ENCODE peak calls at places on chromosomes 1 and 21, in four cellular contexts. Y is GM23338, U is MM.1S, L is neural progenitor cell. Z is an unnamed sample.

GRCh38 chr1:151577173-151577572 is 34.7 kb upstream of the SNX27 start:
- DNase-seq in Y (peak), U (no peak), L (no peak), Z (no peak)

GRCh38 chr1:229514578-229515275 is 6.6 kb upstream of the NUP133 start:
- DNase-seq in Y (peak), U (peak), L (peak), Z (peak)

GRCh38 chr1:42960693-42961559 is 2.3 kb upstream of the SLC2A1 start:
- DNase-seq in Y (no peak), U (no peak), L (peak), Z (no peak)

GRCh38 chr1:180170569-180170968 is 15.9 kb downstream of the QSOX1 start:
- DNase-seq in Y (no peak), U (no peak), L (no peak), Z (no peak)

GRCh38 chr1:58618303-58618702 is 41.3 kb upstream of the TACSTD2 start:
- DNase-seq in Y (no peak), U (no peak), L (no peak), Z (peak)

GRCh38 chr1:67524143-67525052 is 94.2 kb upstream of the SERBP1 start:
- DNase-seq in Y (peak), U (no peak), L (no peak), Z (peak)

GRCh38 chr1:2132222-2133038 is 62.1 kb downstream of the FAAP20 start:
- DNase-seq in Y (peak), U (no peak), L (peak), Z (peak)

GRCh38 chr1:85463666-85464496 is 1.1 kb downstream of the DDAH1 start:
- DNase-seq in Y (peak), U (no peak), L (peak), Z (peak)

GRCh38 chr1:215603319-215603718 is 36.2 kb downstream of the KCTD3 start:
- DNase-seq in Y (no peak), U (no peak), L (no peak), Z (peak)

GRCh38 chr1:241992734-241993133 is 6.2 kb downstream of the MAP1LC3C start:
- DNase-seq in Y (no peak), U (no peak), L (no peak), Z (peak)

GRCh38 chr1:223846668-223847007 is 891 bp upstream of the TP53BP2 start:
- DNase-seq in Y (peak), U (peak), L (peak), Z (peak)

GRCh38 chr1:107228704-107229103 is 87.9 kb downstream of the NTNG1 start:
- DNase-seq in Y (no peak), U (no peak), L (no peak), Z (peak)

GRCh38 chr1:111656093-111657017 is 36.8 kb downstream of the RAP1A start:
- DNase-seq in Y (peak), U (peak), L (peak), Z (peak)

GRCh38 chr1:202187697-202188407 is 5.7 kb upstream of the LGR6 start:
- DNase-seq in Y (no peak), U (no peak), L (no peak), Z (no peak)

GRCh38 chr1:24120965-24121364 is 9.0 kb upstream of the MYOM3 start:
- DNase-seq in Y (no peak), U (no peak), L (no peak), Z (no peak)

GRCh38 chr1:234602334-234603220 is 7.4 kb downstream of the IRF2BP2 start:
- DNase-seq in Y (no peak), U (no peak), L (no peak), Z (peak)

GRCh38 chr1:35535243-35535642 is 22.0 kb downstream of the KIAA0319L start:
- DNase-seq in Y (peak), U (no peak), L (no peak), Z (no peak)

GRCh38 chr1:230948301-230948700 is 30.4 kb downstream of the TTC13 start:
- DNase-seq in Y (no peak), U (no peak), L (no peak), Z (no peak)

GRCh38 chr1:244234009-244234643 is 183.0 kb downstream of the ZBTB18 start:
- DNase-seq in Y (peak), U (no peak), L (peak), Z (no peak)

GRCh38 chr1:11384170-11384554 is 94.8 kb upstream of the DISP3 start:
- DNase-seq in Y (no peak), U (no peak), L (no peak), Z (no peak)

GRCh38 chr21:38267136-38267535 is 10.3 kb downstream of the KCNJ15 start:
- DNase-seq in Y (no peak), U (no peak), L (no peak), Z (peak)

GRCh38 chr1:46490603-46491499 is 1.2 kb downstream of the DMBX1 start:
- DNase-seq in Y (no peak), U (no peak), L (peak), Z (peak)

GRCh38 chr1:109783436-109783835 is 19.7 kb upstream of the EPS8L3 start:
- DNase-seq in Y (peak), U (no peak), L (peak), Z (peak)

GRCh38 chr1:162161921-162162550 is 92.5 kb downstream of the NOS1AP start:
- DNase-seq in Y (no peak), U (no peak), L (no peak), Z (peak)

GRCh38 chr1:188243456-188243855 is 1414.7 kb downstream of the PLA2G4A start:
- DNase-seq in Y (no peak), U (no peak), L (no peak), Z (no peak)

GRCh38 chr1:207261971-207262370 is 59.5 kb upstream of the CD55 start:
- DNase-seq in Y (no peak), U (no peak), L (no peak), Z (no peak)
- TF ChIP-seq EZH2 in Y (no peak), U (no peak), L (no peak), Z (no peak)

GRCh38 chr1:8663090-8663802 is 154.2 kb downstream of the RERE start:
- DNase-seq in Y (no peak), U (no peak), L (no peak), Z (peak)
- H3K4me2 ChIP-seq in Y (no peak), U (no peak), L (no peak), Z (peak)

DNA sequence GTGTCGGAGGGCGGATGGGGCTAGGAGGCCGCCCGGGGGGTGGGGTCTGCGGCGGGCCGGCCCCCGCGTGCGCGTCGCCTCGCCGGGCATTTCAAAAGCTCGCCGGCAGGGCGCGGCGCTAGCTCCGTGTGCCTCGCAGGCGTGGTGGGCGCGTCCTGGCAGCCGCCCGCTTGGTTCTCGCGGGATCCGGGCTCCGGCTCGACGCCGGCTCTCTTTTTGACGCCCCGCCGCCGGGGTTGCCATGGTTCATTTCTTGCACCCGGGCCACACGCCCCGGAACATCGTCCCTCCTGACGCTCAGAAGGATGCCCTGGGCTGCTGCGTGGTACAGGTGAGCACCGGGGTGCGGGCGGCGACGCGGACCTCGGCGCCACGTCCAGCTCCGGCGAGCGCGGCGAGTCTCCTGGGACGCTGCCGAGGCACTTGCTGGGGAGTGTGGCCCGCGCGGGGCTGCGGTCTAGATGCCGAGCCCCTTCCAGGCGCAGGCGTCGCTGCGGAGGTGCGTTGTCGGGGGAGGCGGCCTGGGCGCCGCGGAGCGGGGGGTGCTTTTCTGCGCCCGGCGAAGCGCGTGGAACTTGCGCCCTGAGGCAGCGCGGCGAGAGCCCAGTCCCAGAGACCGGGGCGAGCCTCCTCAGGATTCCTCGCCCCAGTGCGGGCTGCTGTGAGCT is at the start of gene ZYG11A:
- DNase-seq in Y (peak), U (peak), L (peak), Z (peak)
- TF ChIP-seq EZH2 in Y (no peak), U (no peak), L (peak), Z (no peak)

GRCh38 chr1:205441716-205442050 is 14.2 kb downstream of the BLACAT1 start:
- DNase-seq in Y (no peak), U (no peak), L (no peak), Z (no peak)
- H3K4me2 ChIP-seq in Y (peak), U (peak), L (peak), Z (no peak)

DNA sequence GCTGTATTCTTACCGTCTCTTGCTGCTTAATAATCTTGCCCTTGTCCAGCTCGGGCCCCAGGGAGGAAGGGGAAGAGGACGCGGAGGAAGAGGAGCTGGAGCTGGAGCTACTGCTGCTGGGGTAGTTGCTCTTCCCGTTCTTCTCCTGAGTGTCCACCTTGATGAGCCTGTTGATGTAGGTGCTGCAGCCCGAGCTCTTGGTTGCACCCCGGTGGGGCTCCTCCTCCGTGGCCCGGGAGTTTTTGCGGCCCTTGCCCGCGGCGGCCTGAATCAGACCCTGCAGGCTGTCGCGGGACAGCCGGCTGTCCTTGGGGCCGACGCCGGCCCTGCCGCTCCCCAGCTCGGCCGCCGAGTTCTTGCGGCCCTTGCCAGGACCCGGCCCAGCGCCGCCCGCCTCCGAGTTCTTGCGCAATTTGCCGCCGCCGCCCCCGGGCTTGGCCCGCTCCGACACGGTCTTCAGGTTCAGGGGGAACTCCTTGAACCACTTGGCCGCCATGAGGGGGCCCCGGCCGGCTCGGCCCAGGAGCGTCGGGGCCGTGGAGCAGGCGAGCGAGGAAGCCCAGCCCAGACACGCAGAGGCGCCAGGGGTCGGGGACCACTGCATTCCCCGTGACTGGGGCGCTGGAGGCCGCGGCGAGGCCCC is 475 bp upstream of the TDRD10 start:
- DNase-seq in Y (peak), U (no peak), L (peak), Z (peak)
- TF ChIP-seq EZH2 in Y (peak), U (no peak), L (peak), Z (peak)

DNA sequence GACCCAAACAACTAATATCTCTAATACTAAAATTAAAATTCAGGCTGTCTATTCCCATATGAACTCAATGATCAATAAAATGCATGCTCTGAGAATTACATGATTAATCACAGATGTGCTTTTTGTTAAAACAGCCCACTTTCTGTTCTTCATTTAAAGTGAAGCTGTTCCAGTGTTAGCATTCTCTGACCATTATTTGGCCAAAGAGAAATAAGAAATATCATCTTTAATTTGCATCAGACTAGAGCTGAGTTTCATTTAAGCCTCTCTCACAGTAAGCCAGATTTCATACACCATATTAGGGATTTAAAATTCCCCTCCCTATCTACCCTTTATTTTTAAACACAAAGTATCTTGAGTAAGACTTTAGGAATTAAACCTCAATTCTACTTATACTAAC is 261.6 kb downstream of the TPR start:
- DNase-seq in Y (no peak), U (no peak), L (no peak), Z (no peak)
- H3K4me2 ChIP-seq in Y (no peak), U (no peak), L (no peak), Z (no peak)